ENCODE peak calls at places on chromosomes 7 and 10, in five cellular contexts. K, C, J, M and W are unnamed samples.

GRCh38 chr10:84523509-84523908 is 195.1 kb downstream of the CCSER2 start:
- DNase-seq in K (no peak), C (no peak), J (no peak), M (no peak), W (no peak)

GRCh38 chr10:121576139-121576538 is 22.1 kb downstream of the FGFR2 start:
- DNase-seq in K (no peak), C (no peak), J (no peak), M (no peak), W (no peak)

GRCh38 chr7:141291541-141291940 is 217.7 kb downstream of the TMEM178B start:
- DNase-seq in K (no peak), C (no peak), J (no peak), M (no peak), W (no peak)

GRCh38 chr10:51156913-51157312 is 82.6 kb downstream of the PRKG1 start:
- DNase-seq in K (no peak), C (no peak), J (no peak), M (no peak), W (no peak)

GRCh38 chr10:86671985-86672710 is 3.8 kb downstream of the LDB3 start:
- DNase-seq in K (no peak), C (no peak), J (no peak), M (no peak), W (no peak)

GRCh38 chr10:72058989-72059842 is 29.1 kb downstream of the SPOCK2 start:
- DNase-seq in K (no peak), C (no peak), J (peak; percentile 32), M (no peak), W (no peak)

GRCh38 chr7:106119719-106120118 is 7.6 kb upstream of the SYPL1 start:
- DNase-seq in K (no peak), C (no peak), J (no peak), M (no peak), W (no peak)

GRCh38 chr7:51286392-51286791 is 30.2 kb downstream of the COBL start:
- DNase-seq in K (no peak), C (no peak), J (no peak), M (no peak), W (no peak)

GRCh38 chr7:151007469-151007898 is 16.7 kb downstream of the NOS3 start:
- DNase-seq in K (no peak), C (no peak), J (no peak), M (no peak), W (no peak)

GRCh38 chr7:82430518-82431465 is 12.8 kb downstream of the CACNA2D1 start:
- DNase-seq in K (no peak), C (no peak), J (no peak), M (no peak), W (no peak)

GRCh38 chr7:158494643-158495042 is 93.0 kb downstream of the PTPRN2 start:
- DNase-seq in K (no peak), C (no peak), J (no peak), M (no peak), W (no peak)

GRCh38 chr7:150977382-150978135 is 562 bp downstream of the KCNH2 start:
- DNase-seq in K (no peak), C (no peak), J (no peak), M (no peak), W (no peak)

GRCh38 chr10:74963549-74963948 is 137.1 kb downstream of the KAT6B start:
- DNase-seq in K (no peak), C (no peak), J (no peak), M (no peak), W (no peak)

GRCh38 chr10:102669206-102670064 is 25.2 kb downstream of the TRIM8 start:
- DNase-seq in K (no peak), C (no peak), J (no peak), M (no peak), W (no peak)

GRCh38 chr10:88071814-88072380 is 208.5 kb downstream of the PTEN start:
- DNase-seq in K (no peak), C (no peak), J (no peak), M (no peak), W (no peak)

GRCh38 chr7:156194813-156195212 is 382.6 kb upstream of the SHH start:
- DNase-seq in K (peak; percentile 71), C (no peak), J (peak; percentile 7), M (no peak), W (no peak)

GRCh38 chr10:130485241-130485957 is 349.2 kb downstream of the GLRX3 start:
- DNase-seq in K (peak; percentile 72), C (no peak), J (no peak), M (no peak), W (no peak)

GRCh38 chr10:119726291-119727261 is 726 bp downstream of the INPP5F start:
- DNase-seq in K (peak; percentile 90), C (peak; percentile 11), J (no peak), M (peak; percentile 62), W (peak; percentile 77)

GRCh38 chr7:27917774-27918314 is 177.9 kb downstream of the TAX1BP1 start:
- DNase-seq in K (no peak), C (no peak), J (no peak), M (no peak), W (no peak)

GRCh38 chr10:79270471-79271246 is 76.6 kb upstream of the PPIF start:
- DNase-seq in K (peak; percentile 94), C (peak; percentile 55), J (no peak), M (no peak), W (no peak)

GRCh38 chr7:22666732-22667131 is 60.3 kb upstream of the IL6 start:
- DNase-seq in K (no peak), C (no peak), J (peak; percentile 44), M (no peak), W (no peak)

GRCh38 chr7:104252409-104253134 is 44.8 kb upstream of the ORC5 start:
- DNase-seq in K (no peak), C (no peak), J (peak; percentile 18), M (no peak), W (no peak)

DNA sequence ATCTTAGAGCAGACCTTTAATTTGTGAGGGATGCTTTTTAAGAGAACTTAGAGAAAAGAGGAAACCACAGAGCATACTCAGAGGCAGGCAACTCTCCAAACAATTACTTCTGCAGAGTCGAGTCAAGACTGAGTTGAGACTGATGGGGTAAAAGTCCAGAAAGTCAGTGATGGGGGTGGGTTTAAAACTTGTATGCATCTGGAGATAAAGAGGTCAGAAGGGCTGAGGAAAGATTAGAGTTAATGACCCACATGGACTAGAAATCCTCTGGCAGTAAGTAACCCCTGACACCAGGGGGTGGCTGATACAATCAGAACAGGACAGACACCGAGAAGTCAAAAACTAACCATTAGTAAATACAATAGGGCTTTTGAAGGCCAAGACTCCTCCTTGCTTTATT is 42.4 kb upstream of the SEPTIN7 start:
- DNase-seq in K (no peak), C (no peak), J (no peak), M (peak; percentile 15), W (no peak)
- TF ChIP-seq CTCF in K (no peak), C (no peak), J (no peak), M (no peak), W (no peak)

DNA sequence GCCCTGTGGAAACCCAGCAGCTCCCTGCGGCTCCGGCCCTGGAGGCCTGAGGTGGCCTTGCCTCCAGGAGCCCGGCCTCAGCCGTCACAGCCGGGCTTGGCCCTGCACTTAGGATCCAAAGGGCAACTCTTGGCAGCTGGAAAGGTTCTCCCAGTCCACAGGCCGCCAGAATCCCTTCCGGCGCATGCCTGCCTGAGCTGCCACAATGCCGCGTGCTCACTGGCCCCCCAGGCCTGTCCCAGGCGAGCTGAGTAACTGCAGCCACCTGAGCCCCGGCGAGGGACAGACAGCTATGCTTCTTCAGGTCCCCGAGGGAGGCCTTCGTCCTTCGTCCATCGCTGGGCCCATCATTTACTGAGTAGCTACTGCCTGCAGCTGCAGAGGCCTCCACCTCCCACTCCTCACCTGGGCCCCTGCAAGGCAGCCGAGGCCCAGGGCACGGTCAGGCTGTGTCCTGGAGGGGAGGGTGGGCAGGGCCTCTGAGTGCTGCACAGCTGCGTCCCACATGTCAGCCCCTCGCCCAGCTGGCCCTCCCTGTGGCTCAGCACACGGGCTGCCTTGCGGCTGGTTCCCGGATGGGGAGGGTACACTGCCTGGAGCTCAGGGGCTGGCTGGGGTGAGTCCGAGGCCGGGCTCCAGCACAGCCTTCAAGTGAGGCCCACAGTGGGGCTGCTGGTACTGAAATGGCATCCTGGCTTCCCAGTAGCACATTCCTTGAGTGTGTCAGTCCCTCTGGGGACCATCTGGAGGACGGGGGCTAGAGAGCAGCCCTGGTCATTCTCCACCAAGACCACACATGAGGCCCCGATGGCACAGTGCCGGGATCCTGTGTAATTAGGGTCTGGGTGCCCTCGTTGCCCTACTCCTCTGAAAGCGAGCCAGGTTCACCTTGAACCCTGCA is 172.5 kb downstream of the ELFN1 start:
- DNase-seq in K (peak; percentile 73), C (no peak), J (no peak), M (no peak), W (peak; percentile 19)
- TF ChIP-seq CTCF in K (no peak), C (no peak), J (no peak), M (no peak), W (no peak)

DNA sequence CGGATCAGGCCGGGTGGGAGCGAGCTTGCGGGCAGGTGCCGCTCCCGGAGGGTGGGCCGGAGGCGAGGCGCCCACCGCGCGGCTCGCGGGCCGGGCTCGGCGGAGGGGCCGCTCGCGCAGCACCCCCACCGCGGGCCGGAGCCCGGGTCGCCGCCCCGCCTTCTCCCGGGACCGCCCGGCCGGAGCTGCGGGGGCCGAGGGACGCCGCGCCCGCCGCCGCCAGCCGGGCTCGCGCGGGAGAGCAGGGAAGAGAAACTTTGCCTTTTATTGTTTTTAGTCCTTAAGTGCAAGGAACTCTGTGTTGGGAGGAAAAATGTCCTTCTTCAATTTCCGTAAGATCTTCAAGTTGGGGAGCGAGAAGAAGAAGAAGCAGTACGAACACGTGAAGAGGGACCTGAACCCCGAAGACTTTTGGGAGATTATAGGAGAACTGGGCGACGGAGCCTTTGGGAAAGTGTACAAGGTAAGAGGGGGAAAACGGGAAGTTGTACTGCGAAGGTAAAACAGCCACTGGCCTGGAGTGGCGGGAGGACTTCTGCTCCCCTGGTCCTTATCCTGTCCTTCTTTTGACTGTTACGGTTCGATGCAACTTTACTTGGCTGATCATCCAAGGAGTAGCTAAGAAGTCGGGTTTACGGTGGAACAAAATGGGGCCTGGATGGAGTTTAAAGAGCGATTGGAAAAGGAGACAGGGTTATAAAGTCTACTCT is 648 bp downstream of the SLK start:
- DNase-seq in K (no peak), C (peak; percentile 20), J (peak; percentile 44), M (peak; percentile 10), W (peak; percentile 38)
- TF ChIP-seq CTCF in K (no peak), C (no peak), J (no peak), M (no peak), W (no peak)

GRCh38 chr10:35780970-35781642 is 139.0 kb upstream of the FZD8 start:
- DNase-seq in K (no peak), C (no peak), J (peak; percentile 28), M (no peak), W (no peak)
- TF ChIP-seq CTCF in K (no peak), C (no peak), J (peak; percentile 46), M (no peak), W (no peak)

GRCh38 chr7:144074374-144074773 is 4.8 kb downstream of the OR2A25 start:
- DNase-seq in K (no peak), C (no peak), J (peak; percentile 9), M (no peak), W (no peak)
- TF ChIP-seq CTCF in K (no peak), C (no peak), J (peak; percentile 29), M (no peak), W (no peak)

DNA sequence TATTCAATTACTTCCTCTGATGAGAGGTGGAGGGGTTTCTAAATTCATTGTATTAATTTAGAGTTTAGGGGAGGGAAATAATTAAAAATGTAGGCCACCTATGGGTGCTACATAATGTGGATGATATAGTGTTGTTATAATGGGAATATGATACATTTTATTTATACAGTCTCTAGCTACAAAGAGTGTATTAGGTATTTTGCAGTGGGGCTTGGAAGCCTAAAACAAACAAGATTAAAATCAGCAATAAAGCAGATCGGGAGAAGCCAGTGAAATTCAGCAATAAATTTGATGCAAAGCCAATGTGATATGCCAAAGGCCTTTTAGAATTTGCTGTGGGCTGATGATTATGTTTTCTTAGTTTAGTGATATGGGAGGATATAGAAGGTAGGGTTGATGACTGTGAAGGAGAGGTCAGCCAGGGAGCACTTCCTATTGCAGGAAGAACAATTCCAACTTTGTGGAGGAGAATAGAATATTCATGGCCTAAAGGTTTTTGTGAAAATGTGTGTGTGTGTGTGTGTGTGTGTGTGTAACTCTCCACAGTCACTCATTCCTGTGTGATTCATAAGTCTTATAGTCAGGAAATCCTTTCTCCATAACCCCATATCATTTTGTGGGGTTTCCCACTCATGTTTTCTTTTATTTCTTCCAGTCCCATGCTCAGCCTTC is 17.5 kb upstream of the EXOC4 start:
- DNase-seq in K (no peak), C (no peak), J (no peak), M (no peak), W (no peak)
- TF ChIP-seq CTCF in K (no peak), C (no peak), J (no peak), M (no peak), W (no peak)